ENCODE peak calls at places on chromosomes 13 and 19, in four cellular contexts. R, L, H and A are unnamed samples. For H3K4me1, the result is how much of the 10 kb centered on the place peaks cover.

GRCh38 chr19:19285723-19286122 is 12.6 kb upstream of the TM6SF2 start:
- DNase-seq in L (no peak), R (no peak), H (no peak), A (no peak)

GRCh38 chr13:33872005-33872351 is 54.0 kb downstream of the RFC3 start:
- DNase-seq in R (no peak), L (no peak), H (no peak), A (no peak)

GRCh38 chr19:10961073-10961762 is 388 bp downstream of the SMARCA4 start:
- DNase-seq in L (no peak), H (peak), R (no peak), A (peak)

GRCh38 chr13:58300224-58300623 is 668.7 kb downstream of the PCDH17 start:
- DNase-seq in R (no peak), L (no peak), H (no peak), A (no peak)

GRCh38 chr19:30118221-30118620 is 176.2 kb downstream of the URI1 start:
- DNase-seq in L (no peak), H (no peak), R (no peak), A (no peak)

GRCh38 chr13:98585398-98585754 is 8.5 kb upstream of the STK24 start:
- DNase-seq in H (no peak), R (no peak), L (no peak), A (no peak)

GRCh38 chr13:21218351-21219043 is 42.0 kb downstream of the MRPL57 start:
- DNase-seq in H (no peak), L (no peak), R (no peak), A (no peak)

GRCh38 chr13:21111546-21111945 is 50.2 kb upstream of the LATS2 start:
- DNase-seq in R (no peak), H (no peak), L (no peak), A (no peak)

GRCh38 chr19:48635966-48636858 is 967 bp downstream of the DBP start:
- DNase-seq in H (no peak), R (peak), L (no peak), A (no peak)

GRCh38 chr19:1270854-1271527 is 1.9 kb downstream of the CIRBP start:
- DNase-seq in L (no peak), H (no peak), R (no peak), A (no peak)

GRCh38 chr19:57708641-57709354 is at the start of gene ZNF154:
- DNase-seq in L (peak), H (no peak), R (no peak), A (no peak)

GRCh38 chr19:28239270-28239669 is 973.7 kb downstream of the UQCRFS1 start:
- DNase-seq in H (no peak), L (no peak), R (no peak), A (no peak)

GRCh38 chr13:41533266-41533665 is 75.9 kb downstream of the RGCC start:
- DNase-seq in H (no peak), R (no peak), L (no peak), A (no peak)

GRCh38 chr19:11405846-11406643 is 13.1 kb downstream of the RGL3 start:
- DNase-seq in H (no peak), R (no peak), L (no peak), A (peak)

GRCh38 chr13:106570354-106570822 is 2.5 kb upstream of the ARGLU1 start:
- DNase-seq in R (peak), L (no peak), H (peak), A (peak)

GRCh38 chr19:29858000-29858596 is 46.3 kb downstream of the CCNE1 start:
- DNase-seq in H (no peak), L (no peak), R (no peak), A (peak)

GRCh38 chr13:76991432-76991795 is 467 bp upstream of the CLN5 start:
- DNase-seq in L (peak), R (no peak), H (no peak), A (peak)

GRCh38 chr19:46211201-46211881 is 18.2 kb upstream of the IGFL1 start:
- DNase-seq in H (no peak), R (no peak), L (no peak), A (no peak)

GRCh38 chr13:37918116-37919100 is 48.8 kb upstream of the TRPC4 start:
- DNase-seq in R (no peak), L (no peak), H (no peak), A (no peak)

GRCh38 chr19:56856822-56857221 is 16.3 kb upstream of the PEG3 start:
- DNase-seq in R (no peak), L (no peak), H (no peak), A (no peak)

GRCh38 chr13:59776924-59777690 is 386.6 kb downstream of the DIAPH3 start:
- DNase-seq in L (no peak), H (no peak), R (no peak), A (no peak)

GRCh38 chr19:4069331-4069959 is 2.7 kb upstream of the ZBTB7A start:
- DNase-seq in H (no peak), L (no peak), R (no peak), A (peak)

GRCh38 chr19:55086730-55087541 is 11.3 kb downstream of the EPS8L1 start:
- DNase-seq in H (peak), R (peak), L (peak), A (peak)

GRCh38 chr19:6271251-6271650 is 8.5 kb downstream of the MLLT1 start:
- DNase-seq in L (no peak), R (no peak), H (no peak), A (no peak)

GRCh38 chr13:113585828-113586355 is 1.3 kb downstream of the TFDP1 start:
- DNase-seq in R (peak), L (no peak), H (no peak), A (peak)

GRCh38 chr13:113119166-113119821 is 3.3 kb upstream of the F10 start:
- DNase-seq in R (no peak), L (no peak), H (no peak), A (peak)

DNA sequence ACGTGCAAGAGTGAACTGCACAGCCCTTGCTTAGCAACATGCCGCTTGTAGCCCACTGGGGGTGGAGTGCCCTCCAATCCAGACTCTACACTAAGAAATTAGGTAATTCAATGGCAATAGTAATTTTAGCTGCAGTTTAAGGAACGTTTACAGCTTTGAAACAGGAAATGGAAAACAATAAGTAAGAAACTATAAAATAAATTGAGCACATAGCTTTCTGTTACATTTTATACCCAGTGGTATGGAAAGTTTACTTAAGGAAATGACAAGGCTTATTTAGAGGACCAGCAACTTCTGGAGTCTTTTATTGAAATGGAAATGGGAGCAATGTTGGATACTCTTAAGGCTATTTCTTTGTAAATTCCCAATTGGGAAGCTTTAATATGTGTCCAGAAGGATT is 373.2 kb downstream of the KCNRG start:
- DNase-seq in H (no peak), L (no peak), R (no peak), A (no peak)
- H3K4me1 ChIP-seq in H (under half), L (under half), R (under half), A (under half)

GRCh38 chr13:97280478-97280877 is 58.3 kb downstream of the MBNL2 start:
- DNase-seq in R (no peak), H (no peak), L (no peak), A (no peak)
- H3K4me1 ChIP-seq in R (half or more), H (under half), L (half or more), A (under half)

DNA sequence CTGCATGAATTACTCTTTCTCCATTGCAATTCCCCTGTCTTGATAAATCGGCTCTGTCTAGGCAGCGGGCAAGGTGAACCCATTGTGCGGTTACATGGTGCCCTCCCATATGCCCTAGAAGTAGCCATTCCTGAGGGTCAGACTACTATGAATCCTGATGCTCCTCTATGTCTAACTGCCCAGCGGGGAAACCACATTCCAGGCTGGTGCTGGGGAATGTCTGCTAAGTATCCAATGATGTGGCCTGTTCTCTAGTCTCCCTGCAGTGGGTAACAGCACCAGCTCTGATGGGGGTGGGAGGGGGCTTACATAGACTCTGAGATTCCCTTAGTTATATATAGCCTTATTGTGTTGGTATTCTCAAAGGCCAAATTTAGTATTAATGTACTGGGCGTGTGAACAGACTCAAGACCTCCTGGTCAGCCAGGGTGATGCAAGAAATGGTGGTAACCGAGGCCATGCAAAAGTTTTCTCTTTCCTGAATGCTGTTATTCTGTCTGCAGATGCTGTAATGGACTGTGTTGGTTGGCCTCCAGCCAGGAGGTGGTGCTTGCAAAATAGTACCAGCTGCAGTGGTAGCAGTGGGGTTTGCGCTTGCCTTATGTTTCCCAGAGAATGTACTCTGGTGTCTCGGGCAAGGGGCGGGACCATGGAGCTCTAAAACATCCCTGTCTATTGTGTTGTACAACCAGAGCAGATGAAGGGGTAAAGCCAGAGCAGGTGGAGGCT is 564.9 kb upstream of the SLITRK1 start:
- DNase-seq in R (no peak), H (no peak), L (no peak), A (no peak)
- H3K4me1 ChIP-seq in R (under half), H (under half), L (under half), A (under half)

DNA sequence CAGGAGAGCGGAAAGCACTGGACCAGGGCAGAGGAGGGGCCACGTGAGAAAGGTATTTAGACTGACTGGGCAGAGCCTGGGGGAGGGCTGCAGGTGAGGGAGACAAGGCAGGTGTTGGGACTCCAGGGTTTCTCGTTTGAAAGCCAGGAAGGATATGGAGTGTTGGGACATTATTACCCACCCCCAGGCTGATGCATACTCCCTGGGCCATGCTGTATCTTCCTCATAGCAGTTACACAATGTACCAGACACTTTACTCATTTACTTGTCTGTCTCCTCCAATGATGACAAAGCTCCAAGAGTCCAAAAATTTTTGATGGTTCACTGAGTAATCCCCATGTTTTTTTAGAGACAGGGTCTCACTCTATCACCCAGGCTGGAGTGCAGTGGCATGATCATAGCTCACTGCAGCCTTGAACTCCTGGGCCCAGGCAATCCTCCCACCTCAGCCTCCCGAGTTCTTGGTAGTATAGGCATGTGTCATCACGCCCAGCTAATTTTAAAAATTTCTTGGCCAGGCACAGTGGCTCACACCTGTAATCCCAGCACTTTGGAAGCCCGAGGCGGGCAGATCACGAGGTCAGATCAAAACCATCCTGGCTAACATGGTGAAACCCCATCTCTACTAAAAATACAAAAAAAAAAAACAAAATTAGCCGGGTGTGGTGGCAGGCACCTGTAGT is 2.2 kb downstream of the TRAPPC6A start:
- DNase-seq in H (no peak), L (no peak), R (no peak), A (no peak)
- H3K4me1 ChIP-seq in H (under half), L (under half), R (under half), A (under half)

DNA sequence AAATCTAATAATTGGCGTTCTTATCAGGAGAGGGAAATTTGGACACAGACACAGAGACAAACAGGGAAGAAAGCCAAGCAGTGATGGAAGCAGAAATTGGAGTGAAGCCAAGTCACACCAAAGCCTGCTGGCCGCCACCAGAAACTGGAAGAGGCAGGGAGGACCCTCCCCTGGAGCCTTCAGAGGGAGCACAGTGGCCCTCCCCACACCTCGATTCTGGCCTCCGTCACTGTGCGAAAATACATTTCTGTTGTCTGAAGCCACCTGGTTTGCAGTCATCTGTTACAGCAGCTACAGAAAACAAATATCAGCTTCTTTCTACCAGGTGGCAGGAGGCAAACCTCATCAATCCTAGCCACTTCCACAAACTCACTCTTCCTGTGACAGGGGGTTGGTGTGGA is 8.3 kb upstream of the TLE6 start:
- DNase-seq in R (no peak), L (peak), H (peak), A (no peak)
- H3K4me1 ChIP-seq in R (under half), L (under half), H (under half), A (under half)

GRCh38 chr13:79658333-79658975 is 177.5 kb downstream of the NDFIP2 start:
- DNase-seq in L (no peak), H (no peak), R (no peak), A (no peak)

GRCh38 chr13:79655509-79655908 is 174.6 kb downstream of the NDFIP2 start:
- DNase-seq in R (no peak), H (no peak), L (no peak), A (no peak)

GRCh38 chr13:79659161-79659560 is 178.2 kb downstream of the NDFIP2 start:
- DNase-seq in L (peak), R (no peak), H (no peak), A (no peak)

GRCh38 chr13:79660361-79660760 is 179.4 kb downstream of the NDFIP2 start:
- DNase-seq in R (no peak), L (no peak), H (no peak), A (no peak)

DNA sequence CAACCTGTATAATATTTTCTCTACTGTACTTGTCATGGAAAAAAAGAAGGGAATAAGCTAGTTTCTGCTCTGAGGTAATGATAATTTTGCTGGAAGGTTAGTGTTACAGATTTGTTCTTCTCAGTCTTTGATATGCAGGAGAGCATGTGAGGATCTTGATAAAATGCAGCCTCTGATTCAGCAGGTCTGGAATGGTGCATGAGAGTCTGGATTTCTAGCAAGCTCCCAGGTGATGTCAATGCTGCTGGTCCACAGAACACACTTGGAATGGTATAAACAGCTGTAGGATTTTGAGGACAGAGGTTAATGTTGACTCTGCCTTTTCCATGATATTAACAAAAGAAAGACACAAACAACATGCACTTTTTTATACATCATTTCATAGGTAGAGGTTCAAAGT is 173.6 kb downstream of the NDFIP2 start:
- DNase-seq in H (no peak), R (no peak), L (no peak), A (no peak)
- H3K4me1 ChIP-seq in H (under half), R (under half), L (under half), A (under half)

GRCh38 chr19:13972368-13973155 is 20.3 kb downstream of the DCAF15 start:
- DNase-seq in L (no peak), H (no peak), R (no peak), A (no peak)
- H3K4me1 ChIP-seq in L (under half), H (under half), R (under half), A (under half)